ENCODE peak calls at places on chromosomes 1 and 21, in seven cellular contexts. P is brain microvascular endothelial cell, O is uterus, A is fibroblast of the aortic adventitia, J is A549, N is tibial artery, V is PC-9. H is an unnamed sample.

GRCh38 chr1:185694081-185694480 is 40.1 kb upstream of the HMCN1 start:
- DNase-seq in P (peak), O (no peak), A (no peak), J (no peak), N (no peak), V (no peak), H (no peak)

GRCh38 chr1:116686723-116687368 is 19.3 kb upstream of the IGSF3 start:
- DNase-seq in P (peak), O (no peak), A (no peak), J (peak), N (no peak), V (no peak), H (no peak)

GRCh38 chr1:1683104-1683905 is 9.3 kb downstream of the SLC35E2B start:
- DNase-seq in P (no peak), O (no peak), A (no peak), J (no peak), N (no peak), V (no peak), H (no peak)

GRCh38 chr1:228332797-228333738 is 73.6 kb downstream of the TRIM11 start:
- DNase-seq in P (no peak), O (no peak), A (no peak), J (no peak), N (peak), V (no peak), H (no peak)

GRCh38 chr1:178653091-178653490 is 72.0 kb upstream of the RALGPS2 start:
- DNase-seq in P (no peak), O (no peak), A (no peak), J (peak), N (no peak), V (peak), H (no peak)

GRCh38 chr1:11493972-11494655 is 15.2 kb downstream of the DISP3 start:
- DNase-seq in P (no peak), O (no peak), A (no peak), J (no peak), N (no peak), V (no peak), H (no peak)

GRCh38 chr1:233972951-233973635 is 68.6 kb downstream of the SLC35F3 start:
- DNase-seq in P (no peak), O (no peak), A (no peak), J (peak), N (no peak), V (peak), H (no peak)

GRCh38 chr1:27122652-27123051 is 32.3 kb downstream of the SLC9A1 start:
- DNase-seq in P (peak), O (no peak), A (peak), J (peak), N (peak), V (peak), H (peak)

GRCh38 chr1:214678386-214678785 is 75.4 kb downstream of the CENPF start:
- DNase-seq in P (peak), O (no peak), A (peak), J (peak), N (no peak), V (no peak), H (no peak)

GRCh38 chr1:62608905-62609304 is 11.6 kb downstream of the ANGPTL3 start:
- DNase-seq in P (no peak), O (no peak), A (no peak), J (no peak), N (no peak), V (no peak), H (no peak)

GRCh38 chr1:9249534-9250335 is 15.2 kb downstream of the H6PD start:
- DNase-seq in P (peak), O (peak), A (peak), J (peak), N (no peak), V (no peak), H (peak)

GRCh38 chr21:46439906-46440305 is 18.8 kb upstream of the DIP2A start:
- DNase-seq in P (no peak), O (no peak), A (no peak), J (no peak), N (no peak), V (no peak), H (no peak)

GRCh38 chr1:182956708-182957365 is 3.9 kb upstream of the SHCBP1L start:
- DNase-seq in P (no peak), O (no peak), A (no peak), J (no peak), N (no peak), V (no peak), H (no peak)
- TF ChIP-seq CTCF in P (no peak), O (no peak), A (no peak), J (no peak), N (no peak), V (no peak), H (no peak)

GRCh38 chr1:192832492-192832891 is 23.7 kb downstream of the RGS2 start:
- DNase-seq in P (no peak), O (no peak), A (peak), J (no peak), N (no peak), V (no peak), H (no peak)

GRCh38 chr1:192835116-192835515 is 26.3 kb downstream of the RGS2 start:
- DNase-seq in P (no peak), O (no peak), A (no peak), J (no peak), N (no peak), V (no peak), H (no peak)

GRCh38 chr1:192831706-192832355 is 23.0 kb downstream of the RGS2 start:
- DNase-seq in P (peak), O (no peak), A (peak), J (no peak), N (no peak), V (no peak), H (peak)

GRCh38 chr1:192826791-192827477 is 18.1 kb downstream of the RGS2 start:
- DNase-seq in P (peak), O (no peak), A (peak), J (peak), N (no peak), V (peak), H (peak)

DNA sequence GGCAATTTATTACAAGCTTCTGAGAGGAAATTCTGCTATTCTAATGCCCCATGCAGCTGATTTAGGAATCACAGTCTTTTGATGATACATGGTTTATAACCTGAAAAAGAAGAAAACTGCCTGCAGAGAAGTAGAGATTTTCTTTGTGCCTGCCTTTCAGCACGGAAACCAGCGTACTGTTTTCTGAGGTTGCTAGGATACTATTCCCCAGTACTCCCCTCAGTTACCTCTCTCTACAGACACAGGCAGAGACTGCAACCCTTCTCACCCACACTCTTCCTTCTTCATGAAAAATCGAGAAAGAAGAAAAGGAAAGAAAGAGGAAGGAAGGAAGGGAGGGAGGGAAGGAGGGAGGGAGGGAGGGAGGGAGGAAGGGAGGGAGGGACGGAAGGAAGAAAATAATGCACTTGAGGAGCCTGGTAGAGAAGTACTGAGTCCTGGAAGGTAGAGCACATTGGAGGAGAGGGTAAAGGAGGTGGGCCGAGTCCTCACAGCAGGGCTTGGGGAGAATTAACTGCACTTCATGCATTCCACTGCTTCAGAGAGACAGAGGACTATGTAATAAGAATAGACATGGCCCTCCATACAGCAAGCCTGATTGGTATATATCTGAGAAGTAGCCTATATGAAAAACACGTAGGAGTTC is 21.9 kb downstream of the RGS2 start:
- DNase-seq in P (no peak), O (no peak), A (no peak), J (no peak), N (no peak), V (no peak), H (no peak)
- H3K4me3 ChIP-seq in P (no peak), O (no peak), A (no peak), J (no peak), N (no peak), V (no peak), H (no peak)

GRCh38 chr1:118117521-118117920 is 67.5 kb downstream of the SPAG17 start:
- DNase-seq in P (no peak), O (no peak), A (no peak), J (no peak), N (no peak), V (no peak), H (no peak)
- TF ChIP-seq CTCF in P (no peak), O (no peak), A (no peak), J (no peak), N (no peak), V (no peak), H (no peak)

DNA sequence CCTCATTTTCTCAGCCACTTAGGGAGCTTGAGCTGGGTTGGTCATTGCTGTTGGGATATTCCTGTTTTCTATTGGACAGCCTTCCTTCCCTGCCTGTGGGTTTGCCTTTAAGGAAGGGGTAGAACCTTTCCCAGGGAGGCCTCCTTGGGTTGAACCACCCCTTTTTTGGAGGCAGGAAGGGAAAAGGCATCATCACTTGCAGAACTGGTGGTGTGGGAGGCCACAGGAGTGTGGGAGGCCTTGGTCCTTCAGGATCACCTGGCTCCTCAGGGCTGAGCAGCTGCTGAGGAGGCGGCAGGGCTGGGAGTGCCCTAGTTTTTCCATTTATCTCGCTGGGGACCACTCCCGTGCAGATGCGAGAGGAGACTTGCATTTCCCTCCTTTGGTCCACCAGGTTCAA is 667 bp upstream of the CYB561D1 start:
- DNase-seq in P (no peak), O (no peak), A (no peak), J (no peak), N (no peak), V (no peak), H (no peak)
- H3K4me3 ChIP-seq in P (no peak), O (no peak), A (no peak), J (no peak), N (peak), V (no peak), H (no peak)

GRCh38 chr1:15937706-15938168 is 38.2 kb downstream of the ZBTB17 start:
- DNase-seq in P (no peak), O (no peak), A (no peak), J (no peak), N (no peak), V (no peak), H (peak)
- TF ChIP-seq CTCF in P (peak), O (no peak), A (no peak), J (no peak), N (no peak), V (no peak), H (peak)

GRCh38 chr1:67312630-67313029 is 5.0 kb downstream of the IL12RB2 start:
- DNase-seq in P (no peak), O (no peak), A (no peak), J (no peak), N (no peak), V (no peak), H (no peak)

GRCh38 chr1:67306547-67306946 is 1.1 kb upstream of the IL12RB2 start:
- DNase-seq in P (no peak), O (no peak), A (no peak), J (no peak), N (no peak), V (no peak), H (no peak)

GRCh38 chr1:67307251-67308060 is at the start of gene IL12RB2:
- DNase-seq in P (no peak), O (no peak), A (no peak), J (no peak), N (no peak), V (no peak), H (peak)

GRCh38 chr1:67304023-67304422 is 3.6 kb upstream of the IL12RB2 start:
- DNase-seq in P (no peak), O (no peak), A (no peak), J (no peak), N (no peak), V (no peak), H (no peak)

GRCh38 chr1:67308136-67308535 is 463 bp downstream of the IL12RB2 start:
- DNase-seq in P (no peak), O (no peak), A (no peak), J (no peak), N (no peak), V (no peak), H (no peak)
- H3K4me3 ChIP-seq in P (no peak), O (no peak), A (no peak), J (peak), N (peak), V (no peak), H (no peak)

DNA sequence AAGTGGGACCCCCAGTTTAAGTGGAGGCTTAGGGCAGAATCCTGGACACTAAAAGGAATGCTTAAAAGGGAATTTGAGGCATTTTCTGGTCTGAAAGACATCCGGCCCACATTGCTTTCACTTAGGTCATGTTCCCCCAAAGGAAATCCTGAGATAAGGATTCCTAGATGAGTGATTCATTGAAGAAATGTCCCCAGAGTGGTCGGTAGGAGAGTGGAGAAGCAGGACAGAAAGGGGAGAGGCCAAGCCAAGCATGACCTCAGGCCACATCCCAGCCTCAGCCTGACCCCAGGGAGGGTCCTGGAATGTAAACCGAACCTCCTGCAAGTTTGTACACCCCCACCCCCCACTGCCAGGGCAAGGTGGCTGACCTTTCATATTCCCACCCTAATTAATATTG is 16.6 kb downstream of the HIVEP3 start:
- DNase-seq in P (peak), O (no peak), A (peak), J (peak), N (no peak), V (peak), H (peak)
- TF ChIP-seq CTCF in P (no peak), O (no peak), A (no peak), J (no peak), N (no peak), V (no peak), H (no peak)

GRCh38 chr1:31936278-31936965 is 1.7 kb downstream of the PTP4A2 start:
- DNase-seq in P (no peak), O (no peak), A (peak), J (no peak), N (no peak), V (no peak), H (no peak)

GRCh38 chr1:31936966-31937299 is 1.2 kb downstream of the PTP4A2 start:
- DNase-seq in P (no peak), O (no peak), A (no peak), J (no peak), N (no peak), V (no peak), H (no peak)

GRCh38 chr1:31932491-31933316 is 5.5 kb downstream of the PTP4A2 start:
- DNase-seq in P (no peak), O (no peak), A (no peak), J (peak), N (no peak), V (peak), H (no peak)

GRCh38 chr1:31934251-31934650 is 3.9 kb downstream of the PTP4A2 start:
- DNase-seq in P (no peak), O (no peak), A (no peak), J (no peak), N (no peak), V (no peak), H (no peak)

GRCh38 chr1:31934706-31935629 is 3.2 kb downstream of the PTP4A2 start:
- DNase-seq in P (no peak), O (no peak), A (peak), J (peak), N (no peak), V (peak), H (peak)
- H3K4me3 ChIP-seq in P (peak), O (no peak), A (peak), J (peak), N (peak), V (peak), H (peak)

GRCh38 chr1:83857108-83857507 is 141.8 kb downstream of the TTLL7 start:
- DNase-seq in P (no peak), O (no peak), A (peak), J (peak), N (no peak), V (no peak), H (peak)
- TF ChIP-seq CTCF in P (no peak), O (peak), A (peak), J (no peak), N (peak), V (peak), H (no peak)

GRCh38 chr1:54340876-54341275 is 65.3 kb downstream of the SSBP3 start:
- DNase-seq in P (no peak), O (no peak), A (no peak), J (no peak), N (no peak), V (no peak), H (no peak)

GRCh38 chr1:54340434-54340833 is 65.8 kb downstream of the SSBP3 start:
- DNase-seq in P (no peak), O (no peak), A (no peak), J (no peak), N (no peak), V (no peak), H (no peak)

GRCh38 chr1:54342306-54342705 is 63.9 kb downstream of the SSBP3 start:
- DNase-seq in P (no peak), O (no peak), A (no peak), J (no peak), N (no peak), V (no peak), H (no peak)

GRCh38 chr1:54342764-54343687 is 63.2 kb downstream of the SSBP3 start:
- DNase-seq in P (no peak), O (no peak), A (no peak), J (no peak), N (no peak), V (no peak), H (no peak)

GRCh38 chr1:54341763-54342162 is 64.4 kb downstream of the SSBP3 start:
- DNase-seq in P (no peak), O (no peak), A (no peak), J (no peak), N (no peak), V (no peak), H (no peak)
- H3K4me3 ChIP-seq in P (no peak), O (no peak), A (no peak), J (no peak), N (no peak), V (no peak), H (no peak)

H was measured in cardiac fibroblast.